ENCODE peak calls at places on chromosomes 2 and 18, in six cellular contexts. X is sigmoid colon, B is mesothelial cell of epicardium, T is fibroblast of pulmonary artery, A is H9, W is cardiac fibroblast. K is an unnamed sample.
A peak's percentile ranks its signal among the peaks of the same experiment; 100 is the strongest.

GRCh38 chr2:157903051-157903625 is 27.0 kb upstream of the ACVR1 start:
- DNase-seq in T (no peak), X (no peak), A (no peak), W (no peak), B (no peak), K (no peak)

GRCh38 chr18:59835656-59836379 is 64.0 kb upstream of the PMAIP1 start:
- DNase-seq in A (peak; percentile 70), W (peak; percentile 19), T (no peak), B (no peak), X (no peak), K (no peak)

GRCh38 chr2:26922638-26923466 is 47.6 kb upstream of the MAPRE3 start:
- DNase-seq in A (peak; percentile 78), B (no peak), W (peak; percentile 28), T (peak; percentile 25), X (peak; percentile 74), K (no peak)

GRCh38 chr18:58649966-58650816 is 21.1 kb upstream of the MALT1 start:
- DNase-seq in X (no peak), B (no peak), T (no peak), W (no peak), A (no peak), K (no peak)

GRCh38 chr2:63861220-63861822 is 19.6 kb downstream of the UGP2 start:
- DNase-seq in B (peak; percentile 45), W (peak; percentile 85), T (peak; percentile 81), A (no peak), X (peak; percentile 75), K (no peak)

GRCh38 chr2:88059979-88060906 is 4.7 kb upstream of the KRCC1 start:
- DNase-seq in W (peak; percentile 52), X (no peak), T (peak; percentile 45), A (no peak), B (no peak), K (no peak)

GRCh38 chr18:49399003-49399402 is 61.4 kb downstream of the DYM start:
- DNase-seq in W (peak; percentile 65), B (no peak), T (peak; percentile 64), X (peak; percentile 69), A (no peak), K (no peak)

GRCh38 chr2:25938345-25938744 is 44.0 kb downstream of the KIF3C start:
- DNase-seq in W (no peak), X (no peak), A (no peak), B (no peak), T (no peak), K (no peak)

GRCh38 chr2:96526101-96526591 is 10.4 kb upstream of the ARID5A start:
- DNase-seq in W (no peak), B (no peak), A (no peak), X (peak; percentile 48), T (no peak), K (no peak)

GRCh38 chr2:172478353-172478752 is 51.0 kb downstream of the ITGA6 start:
- DNase-seq in W (no peak), B (no peak), A (no peak), X (no peak), T (no peak), K (no peak)

GRCh38 chr2:172480301-172481218 is 53.2 kb downstream of the ITGA6 start:
- DNase-seq in A (no peak), T (peak; percentile 33), X (no peak), B (no peak), W (peak; percentile 23), K (no peak)

GRCh38 chr2:172484253-172484652 is 56.9 kb downstream of the ITGA6 start:
- DNase-seq in X (no peak), T (peak; percentile 46), B (no peak), A (no peak), W (peak; percentile 41), K (no peak)

GRCh38 chr2:172484706-172485105 is 57.3 kb downstream of the ITGA6 start:
- DNase-seq in W (no peak), B (no peak), X (no peak), A (no peak), T (no peak), K (no peak)

GRCh38 chr2:172481507-172482262 is 54.3 kb downstream of the ITGA6 start:
- DNase-seq in X (no peak), W (no peak), A (no peak), T (no peak), B (no peak), K (no peak)
- TF ChIP-seq CTCF in X (no peak), W (no peak), A (no peak), T (no peak), B (no peak), K (peak; percentile 24)

DNA sequence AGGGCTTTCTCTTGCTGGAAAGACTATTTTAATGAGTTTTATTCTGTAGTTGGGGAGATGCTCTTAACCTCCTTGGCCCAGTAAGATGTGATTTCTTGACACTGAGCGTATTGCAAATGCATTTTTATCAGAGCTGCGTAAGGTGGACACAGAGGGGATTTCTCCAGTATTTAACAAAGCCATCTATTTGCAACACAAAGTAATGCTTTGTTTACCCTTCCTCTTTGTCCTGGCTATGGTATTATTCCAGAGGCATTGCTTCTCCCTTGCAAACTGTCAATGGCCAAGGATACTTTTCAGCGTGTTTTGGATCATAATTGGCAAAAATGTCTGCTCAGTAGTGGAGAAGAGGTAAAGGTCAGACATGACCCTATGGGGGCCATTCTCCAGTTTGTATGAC is 90.8 kb upstream of the PIK3C3 start:
- DNase-seq in X (no peak), W (no peak), B (no peak), T (no peak), A (no peak), K (no peak)
- TF ChIP-seq CTCF in X (no peak), W (no peak), B (no peak), T (no peak), A (no peak), K (no peak)

GRCh38 chr18:5060543-5060942 is 136.5 kb downstream of the AKAIN1 start:
- DNase-seq in T (no peak), W (no peak), X (no peak), B (no peak), A (no peak), K (no peak)

GRCh38 chr18:5061785-5062184 is 135.3 kb downstream of the AKAIN1 start:
- DNase-seq in T (no peak), X (no peak), A (no peak), W (no peak), B (no peak), K (no peak)

GRCh38 chr18:5064846-5065245 is 132.2 kb downstream of the AKAIN1 start:
- DNase-seq in X (no peak), T (no peak), W (no peak), A (no peak), B (no peak), K (no peak)

GRCh38 chr18:5068856-5069255 is 128.2 kb downstream of the AKAIN1 start:
- DNase-seq in A (no peak), X (no peak), T (no peak), B (no peak), W (peak; percentile 25), K (no peak)

GRCh38 chr18:5066380-5066977 is 130.6 kb downstream of the AKAIN1 start:
- DNase-seq in B (no peak), T (no peak), A (peak; percentile 56), W (no peak), X (no peak), K (no peak)
- TF ChIP-seq CTCF in B (peak; percentile 16), T (no peak), A (peak; percentile 86), W (no peak), X (no peak), K (no peak)

GRCh38 chr18:79486356-79487197 is 90.8 kb downstream of the NFATC1 start:
- DNase-seq in A (no peak), T (no peak), W (no peak), X (peak; percentile 65), B (no peak), K (peak; percentile 85)
- TF ChIP-seq CTCF in A (no peak), T (no peak), W (no peak), X (no peak), B (no peak), K (no peak)

GRCh38 chr18:23619388-23619873 is 33.1 kb upstream of the NPC1 start:
- DNase-seq in T (no peak), X (no peak), W (peak; percentile 13), B (no peak), A (no peak), K (no peak)
- TF ChIP-seq CTCF in T (no peak), X (no peak), W (no peak), B (no peak), A (no peak), K (no peak)

GRCh38 chr2:176087330-176088047 is 3.7 kb upstream of the EVX2 start:
- DNase-seq in B (no peak), T (no peak), X (no peak), A (no peak), W (no peak), K (peak; percentile 36)

GRCh38 chr2:176085861-176086771 is 2.4 kb upstream of the EVX2 start:
- DNase-seq in B (peak; percentile 62), W (peak; percentile 50), X (peak; percentile 82), T (peak; percentile 37), A (peak; percentile 74), K (no peak)

GRCh38 chr2:176088937-176089842 is 3.3 kb upstream of the HOXD13 start:
- DNase-seq in W (no peak), T (no peak), A (peak; percentile 11), X (no peak), B (no peak), K (no peak)

GRCh38 chr2:176089843-176090395 is 2.6 kb upstream of the HOXD13 start:
- DNase-seq in X (no peak), T (no peak), B (no peak), W (no peak), A (no peak), K (no peak)

GRCh38 chr2:176088048-176088936 is 4.2 kb upstream of the HOXD13 start:
- DNase-seq in A (peak; percentile 85), B (peak; percentile 74), T (peak; percentile 49), X (no peak), W (peak; percentile 46), K (no peak)
- TF ChIP-seq CTCF in A (peak; percentile 65), B (peak; percentile 52), T (peak; percentile 68), X (peak; percentile 79), W (peak; percentile 78), K (peak; percentile 73)

GRCh38 chr2:113826346-113827285 is 63.3 kb upstream of the ACTR3 start:
- DNase-seq in A (peak; percentile 39), B (no peak), T (no peak), X (no peak), W (no peak), K (no peak)
- TF ChIP-seq CTCF in A (no peak), B (no peak), T (no peak), X (no peak), W (no peak), K (no peak)

K was measured in osteocyte.